ENCODE peak calls at places on chromosome 13, in six cellular contexts. P is omental fat pad; E is tibial nerve; Q is fibroblast of the conjunctiva; U is stimulated activated CD4-positive, alpha-beta T cell treated with anti-CD3 and anti-CD28 coated beads, Interleukin-4, amount 100 ng/mL, for 24 hours; V is NCI-H1048. H is an unnamed sample.

GRCh38 chr13:26695891-26696311 is 64.7 kb downstream of the GPR12 start:
- DNase-seq in E (no peak), P (no peak), V (no peak), Q (no peak), U (no peak), H (no peak)

GRCh38 chr13:40190656-40191100 is 475.8 kb downstream of the FOXO1 start:
- DNase-seq in V (no peak), U (peak), P (no peak), Q (peak), E (peak), H (peak)

GRCh38 chr13:30431269-30431950 is 9.1 kb downstream of the UBE2L5 start:
- DNase-seq in U (no peak), E (no peak), Q (no peak), P (no peak), V (no peak), H (no peak)

GRCh38 chr13:37138169-37138568 is 32.7 kb upstream of the CSNK1A1L start:
- DNase-seq in U (no peak), E (no peak), V (no peak), Q (no peak), P (no peak), H (no peak)

GRCh38 chr13:24911135-24911524 is 147.2 kb downstream of the RNF17 start:
- DNase-seq in V (no peak), P (no peak), Q (no peak), U (no peak), E (no peak), H (no peak)

GRCh38 chr13:92734068-92734467 is 492.5 kb upstream of the GPC6 start:
- DNase-seq in P (no peak), V (no peak), Q (no peak), U (no peak), E (no peak), H (no peak)

GRCh38 chr13:112443191-112444000 is 67.2 kb downstream of the SPACA7 start:
- DNase-seq in E (no peak), Q (no peak), V (no peak), P (no peak), U (no peak), H (no peak)

GRCh38 chr13:52925221-52925620 is 76.8 kb upstream of the PCDH8 start:
- DNase-seq in U (no peak), E (no peak), P (no peak), Q (no peak), V (no peak), H (peak)

GRCh38 chr13:24348385-24348784 is 39.0 kb downstream of the C1QTNF9 start:
- DNase-seq in P (no peak), V (no peak), Q (no peak), U (no peak), E (no peak), H (no peak)

GRCh38 chr13:40624338-40624737 is 42.1 kb downstream of the FOXO1 start:
- DNase-seq in U (peak), P (no peak), E (no peak), Q (no peak), V (no peak), H (no peak)

GRCh38 chr13:66567899-66568612 is 662.1 kb downstream of the PCDH9 start:
- DNase-seq in P (no peak), Q (no peak), U (no peak), V (no peak), E (no peak), H (no peak)

GRCh38 chr13:74550039-74550438 is 415.8 kb upstream of the KLF12 start:
- DNase-seq in E (no peak), Q (no peak), P (no peak), V (no peak), U (no peak), H (no peak)

GRCh38 chr13:47310376-47310775 is 413.5 kb upstream of the HTR2A start:
- DNase-seq in E (no peak), Q (no peak), V (no peak), U (no peak), P (no peak), H (no peak)

GRCh38 chr13:106756446-106756845 is 188.5 kb upstream of the ARGLU1 start:
- DNase-seq in U (no peak), P (no peak), Q (no peak), E (no peak), V (no peak), H (no peak)

GRCh38 chr13:29925457-29925856 is 75.0 kb upstream of the UBL3 start:
- DNase-seq in P (peak), Q (peak), U (no peak), E (peak), V (no peak), H (peak)

GRCh38 chr13:109667754-109668360 is 118.5 kb downstream of the IRS2 start:
- DNase-seq in U (no peak), Q (no peak), V (no peak), P (no peak), E (no peak), H (no peak)

H was measured in Right ventricle myocardium superior.